ENCODE peak calls at places on chromosomes 11 and 22, in five cellular contexts. M, K, Y, E and N are unnamed samples.
A peak's percentile ranks its signal among the peaks of the same experiment; 100 is the strongest.

GRCh38 chr11:113245216-113245615 is 69.2 kb upstream of the TTC12 start:
- DNase-seq in M (no peak), K (no peak), E (no peak), Y (no peak), N (no peak)

GRCh38 chr11:80638296-80638695 is 1197.5 kb upstream of the TENM4 start:
- DNase-seq in K (no peak), M (no peak), Y (no peak), E (no peak), N (no peak)

GRCh38 chr22:30307026-30307574 is 17.8 kb upstream of the CASTOR1 start:
- DNase-seq in Y (no peak), K (no peak), M (no peak), E (no peak), N (no peak)

GRCh38 chr22:44151661-44152060 is 29.1 kb upstream of the PARVG start:
- DNase-seq in M (no peak), K (no peak), Y (peak; percentile 83), E (no peak), N (no peak)

GRCh38 chr22:19291218-19291579 is 320 bp downstream of the CLTCL1 start:
- DNase-seq in M (no peak), E (peak; percentile 2), K (no peak), Y (no peak), N (peak; percentile 41)

GRCh38 chr11:84144531-84144930 is 858.4 kb upstream of the CCDC90B start:
- DNase-seq in Y (no peak), K (no peak), M (no peak), E (no peak), N (no peak)

GRCh38 chr11:77069336-77069968 is 2.7 kb downstream of the CAPN5 start:
- DNase-seq in K (no peak), Y (no peak), E (no peak), M (no peak), N (no peak)

GRCh38 chr11:6526411-6527135 is 29.5 kb downstream of the DNHD1 start:
- DNase-seq in K (no peak), E (no peak), M (no peak), Y (no peak), N (no peak)

GRCh38 chr11:128830290-128830813 is 36.7 kb downstream of the KCNJ1 start:
- DNase-seq in Y (no peak), M (no peak), K (no peak), E (no peak), N (no peak)

GRCh38 chr11:66068923-66069714 is 953 bp upstream of the PACS1 start:
- DNase-seq in E (peak; percentile 38), K (peak; percentile 57), Y (peak; percentile 70), M (peak; percentile 39), N (peak; percentile 79)

GRCh38 chr22:19483481-19484244 is 3.9 kb downstream of the CDC45 start:
- DNase-seq in Y (peak; percentile 43), E (no peak), M (no peak), K (no peak), N (no peak)

GRCh38 chr11:78228467-78228866 is 39.7 kb downstream of the USP35 start:
- DNase-seq in K (no peak), Y (peak; percentile 76), E (peak; percentile 72), M (no peak), N (no peak)

GRCh38 chr22:24133187-24133965 is 47.9 kb upstream of the SUSD2 start:
- DNase-seq in Y (no peak), K (peak; percentile 49), E (no peak), M (no peak), N (no peak)

GRCh38 chr11:46279393-46280099 is 2.1 kb downstream of the CREB3L1 start:
- DNase-seq in M (no peak), Y (peak; percentile 75), E (peak; percentile 51), K (no peak), N (peak; percentile 30)

GRCh38 chr11:48012051-48012391 is 31.7 kb downstream of the PTPRJ start:
- DNase-seq in Y (no peak), M (no peak), E (no peak), K (peak; percentile 48), N (no peak)

GRCh38 chr22:19984201-19984753 is 32.3 kb downstream of the ARVCF start:
- DNase-seq in E (peak; percentile 20), K (no peak), Y (peak; percentile 68), M (no peak), N (peak; percentile 39)

GRCh38 chr11:65912840-65913239 is 6.0 kb downstream of the C11orf68 start:
- DNase-seq in E (no peak), M (no peak), Y (peak; percentile 87), K (no peak), N (no peak)

GRCh38 chr11:2771758-2772466 is 72.1 kb upstream of the KCNQ1OT1 start:
- DNase-seq in Y (no peak), K (peak; percentile 24), E (no peak), M (no peak), N (no peak)

GRCh38 chr22:35489225-35489624 is 51.4 kb upstream of the RASD2 start:
- DNase-seq in K (no peak), M (no peak), E (peak; percentile 78), Y (no peak), N (no peak)

GRCh38 chr11:72314600-72315386 is 70.8 kb upstream of the PHOX2A start:
- DNase-seq in E (no peak), K (no peak), Y (no peak), M (no peak), N (no peak)

GRCh38 chr11:86301742-86302091 is 323 bp upstream of the HIKESHI start:
- DNase-seq in E (no peak), K (no peak), Y (no peak), M (no peak), N (no peak)

GRCh38 chr11:72629266-72629665 is 45.0 kb downstream of the PDE2A start:
- DNase-seq in E (no peak), Y (peak; percentile 7), K (no peak), M (no peak), N (no peak)

GRCh38 chr11:11209967-11210366 is 143.1 kb downstream of the CSNK2A3 start:
- DNase-seq in Y (no peak), M (no peak), K (no peak), E (no peak), N (no peak)

GRCh38 chr11:65216830-65217229 is 35.1 kb downstream of the CAPN1 start:
- DNase-seq in Y (no peak), E (no peak), M (no peak), K (no peak), N (no peak)

GRCh38 chr11:118017631-118018315 is 31.6 kb downstream of the IL10RA start:
- DNase-seq in M (no peak), K (no peak), E (no peak), Y (no peak), N (no peak)

GRCh38 chr11:7522546-7522945 is 8.7 kb downstream of the PPFIBP2 start:
- DNase-seq in M (no peak), E (no peak), Y (no peak), K (no peak), N (no peak)

GRCh38 chr11:98234698-98235097 is 786.1 kb upstream of the CNTN5 start:
- DNase-seq in K (no peak), Y (no peak), E (no peak), M (no peak), N (no peak)

GRCh38 chr11:14617241-14618027 is 26.2 kb upstream of the PDE3B start:
- DNase-seq in M (no peak), E (no peak), Y (no peak), K (no peak), N (no peak)

GRCh38 chr11:68825603-68826002 is 16.1 kb downstream of the CPT1A start:
- DNase-seq in E (no peak), M (no peak), K (peak; percentile 40), Y (no peak), N (peak; percentile 39)

GRCh38 chr22:27133951-27134664 is 476.7 kb downstream of the MIAT start:
- DNase-seq in K (no peak), Y (peak; percentile 91), M (no peak), E (no peak), N (no peak)

GRCh38 chr11:18958221-18958910 is 19.2 kb upstream of the MRGPRX1 start:
- DNase-seq in K (no peak), Y (no peak), M (no peak), E (no peak), N (peak; percentile 11)

GRCh38 chr11:44066732-44067131 is 662 bp downstream of the ACCS start:
- DNase-seq in M (no peak), K (no peak), Y (peak; percentile 80), E (no peak), N (peak; percentile 5)

GRCh38 chr11:10807629-10808552 is 835 bp downstream of the EIF4G2 start:
- DNase-seq in Y (peak; percentile 62), E (peak; percentile 48), K (peak; percentile 74), M (peak; percentile 52), N (peak; percentile 52)